ENCODE peak calls at places on chromosome 4, in seven cellular contexts. One of them, this sample, is unnamed.
A peak's percentile ranks its signal among the peaks of the same experiment; 100 is the strongest.

GRCh38 chr4:90543419-90544170 is 416.4 kb downstream of the CCSER1 start:
- DNase-seq in iris pigment epithelial cell: no peak
- DNase-seq in stimulated activated CD4-positive, alpha-beta T cell treated with anti-CD3 and anti-CD28 coated beads, Interleukin-4, amount 100 ng/mL, for 48 hours: no peak
- DNase-seq in COR-L47: peak; percentile 10
- DNase-seq in testis: no peak
- DNase-seq in ureter: no peak
- DNase-seq in activated CD8-positive, alpha-beta memory T cell treated with anti-CD3 and anti-CD28 coated beads for 48 hours: no peak
- DNase-seq in this sample: no peak

GRCh38 chr4:186839122-186840037 is 115.7 kb upstream of the FAT1 start:
- DNase-seq in iris pigment epithelial cell: peak; percentile 94
- DNase-seq in activated CD8-positive, alpha-beta memory T cell treated with anti-CD3 and anti-CD28 coated beads for 48 hours: no peak
- DNase-seq in stimulated activated CD4-positive, alpha-beta T cell treated with anti-CD3 and anti-CD28 coated beads, Interleukin-4, amount 100 ng/mL, for 48 hours: no peak
- DNase-seq in COR-L47: no peak
- DNase-seq in ureter: no peak
- DNase-seq in testis: peak; percentile 16
- DNase-seq in this sample: no peak

GRCh38 chr4:88158360-88159136 is at the start of gene ABCG2:
- DNase-seq in COR-L47: peak; percentile 33
- DNase-seq in ureter: no peak
- DNase-seq in iris pigment epithelial cell: peak; percentile 53
- DNase-seq in activated CD8-positive, alpha-beta memory T cell treated with anti-CD3 and anti-CD28 coated beads for 48 hours: peak; percentile 43
- DNase-seq in stimulated activated CD4-positive, alpha-beta T cell treated with anti-CD3 and anti-CD28 coated beads, Interleukin-4, amount 100 ng/mL, for 48 hours: peak; percentile 18
- DNase-seq in testis: peak; percentile 43
- DNase-seq in this sample: no peak

GRCh38 chr4:18106620-18107019 is 85.1 kb upstream of the LCORL start:
- DNase-seq in COR-L47: peak; percentile 39
- DNase-seq in testis: no peak
- DNase-seq in activated CD8-positive, alpha-beta memory T cell treated with anti-CD3 and anti-CD28 coated beads for 48 hours: no peak
- DNase-seq in stimulated activated CD4-positive, alpha-beta T cell treated with anti-CD3 and anti-CD28 coated beads, Interleukin-4, amount 100 ng/mL, for 48 hours: no peak
- DNase-seq in iris pigment epithelial cell: no peak
- DNase-seq in ureter: no peak
- DNase-seq in this sample: no peak

GRCh38 chr4:23234716-23235115 is 542.0 kb downstream of the GBA3 start:
- DNase-seq in stimulated activated CD4-positive, alpha-beta T cell treated with anti-CD3 and anti-CD28 coated beads, Interleukin-4, amount 100 ng/mL, for 48 hours: no peak
- DNase-seq in ureter: no peak
- DNase-seq in COR-L47: no peak
- DNase-seq in iris pigment epithelial cell: peak; percentile 17
- DNase-seq in activated CD8-positive, alpha-beta memory T cell treated with anti-CD3 and anti-CD28 coated beads for 48 hours: no peak
- DNase-seq in testis: no peak
- DNase-seq in this sample: no peak

GRCh38 chr4:139916041-139916440 is 237.9 kb downstream of the MAML3 start:
- DNase-seq in stimulated activated CD4-positive, alpha-beta T cell treated with anti-CD3 and anti-CD28 coated beads, Interleukin-4, amount 100 ng/mL, for 48 hours: no peak
- DNase-seq in COR-L47: no peak
- DNase-seq in activated CD8-positive, alpha-beta memory T cell treated with anti-CD3 and anti-CD28 coated beads for 48 hours: no peak
- DNase-seq in testis: no peak
- DNase-seq in iris pigment epithelial cell: peak; percentile 9
- DNase-seq in ureter: no peak
- DNase-seq in this sample: no peak

GRCh38 chr4:189506080-189506479 is 434.6 kb upstream of the FRG1 start:
- DNase-seq in testis: no peak
- DNase-seq in stimulated activated CD4-positive, alpha-beta T cell treated with anti-CD3 and anti-CD28 coated beads, Interleukin-4, amount 100 ng/mL, for 48 hours: no peak
- DNase-seq in activated CD8-positive, alpha-beta memory T cell treated with anti-CD3 and anti-CD28 coated beads for 48 hours: no peak
- DNase-seq in COR-L47: no peak
- DNase-seq in iris pigment epithelial cell: no peak
- DNase-seq in ureter: no peak
- DNase-seq in this sample: no peak

GRCh38 chr4:86916392-86916791 is 18.4 kb upstream of the AFF1 start:
- DNase-seq in COR-L47: no peak
- DNase-seq in stimulated activated CD4-positive, alpha-beta T cell treated with anti-CD3 and anti-CD28 coated beads, Interleukin-4, amount 100 ng/mL, for 48 hours: no peak
- DNase-seq in testis: no peak
- DNase-seq in activated CD8-positive, alpha-beta memory T cell treated with anti-CD3 and anti-CD28 coated beads for 48 hours: no peak
- DNase-seq in ureter: no peak
- DNase-seq in iris pigment epithelial cell: no peak
- DNase-seq in this sample: no peak

GRCh38 chr4:742742-743311 is 37.2 kb downstream of the PCGF3 start:
- DNase-seq in stimulated activated CD4-positive, alpha-beta T cell treated with anti-CD3 and anti-CD28 coated beads, Interleukin-4, amount 100 ng/mL, for 48 hours: peak; percentile 80
- DNase-seq in activated CD8-positive, alpha-beta memory T cell treated with anti-CD3 and anti-CD28 coated beads for 48 hours: peak; percentile 47
- DNase-seq in ureter: peak; percentile 71
- DNase-seq in iris pigment epithelial cell: peak; percentile 54
- DNase-seq in testis: peak; percentile 74
- DNase-seq in COR-L47: peak; percentile 33
- DNase-seq in this sample: peak; percentile 13

GRCh38 chr4:8084712-8085490 is 73.7 kb downstream of the ABLIM2 start:
- DNase-seq in COR-L47: no peak
- DNase-seq in activated CD8-positive, alpha-beta memory T cell treated with anti-CD3 and anti-CD28 coated beads for 48 hours: no peak
- DNase-seq in ureter: no peak
- DNase-seq in iris pigment epithelial cell: no peak
- DNase-seq in testis: no peak
- DNase-seq in stimulated activated CD4-positive, alpha-beta T cell treated with anti-CD3 and anti-CD28 coated beads, Interleukin-4, amount 100 ng/mL, for 48 hours: no peak
- DNase-seq in this sample: no peak

GRCh38 chr4:137610960-137611359 is 78.7 kb upstream of the PCDH18 start:
- DNase-seq in testis: peak; percentile 38
- DNase-seq in stimulated activated CD4-positive, alpha-beta T cell treated with anti-CD3 and anti-CD28 coated beads, Interleukin-4, amount 100 ng/mL, for 48 hours: no peak
- DNase-seq in activated CD8-positive, alpha-beta memory T cell treated with anti-CD3 and anti-CD28 coated beads for 48 hours: no peak
- DNase-seq in iris pigment epithelial cell: peak; percentile 40
- DNase-seq in ureter: no peak
- DNase-seq in COR-L47: no peak
- DNase-seq in this sample: no peak

GRCh38 chr4:24690436-24690835 is 104.9 kb upstream of the SOD3 start:
- DNase-seq in stimulated activated CD4-positive, alpha-beta T cell treated with anti-CD3 and anti-CD28 coated beads, Interleukin-4, amount 100 ng/mL, for 48 hours: no peak
- DNase-seq in testis: no peak
- DNase-seq in activated CD8-positive, alpha-beta memory T cell treated with anti-CD3 and anti-CD28 coated beads for 48 hours: no peak
- DNase-seq in COR-L47: no peak
- DNase-seq in ureter: no peak
- DNase-seq in iris pigment epithelial cell: peak; percentile 12
- DNase-seq in this sample: no peak